ENCODE peak calls at places on chromosomes 1 and 21, in four cellular contexts. O is K562, J is H1, H is GM12878. Z is an unnamed sample.
A peak's percentile ranks its signal among the peaks of the same experiment; 100 is the strongest.

GRCh38 chr1:8422439-8423133 is 104.7 kb downstream of the SLC45A1 start:
- DNase-seq in J (no peak), O (peak; percentile 27), H (no peak), Z (peak; percentile 30)

GRCh38 chr1:209344146-209344545 is 239.4 kb upstream of the CAMK1G start:
- DNase-seq in O (no peak), H (no peak), J (no peak), Z (no peak)

GRCh38 chr1:15156807-15157380 is 3.3 kb downstream of the TMEM51 start:
- DNase-seq in J (no peak), O (no peak), H (no peak), Z (no peak)

GRCh38 chr1:155313266-155313665 is 4.6 kb downstream of the FDPS start:
- DNase-seq in J (no peak), H (no peak), O (no peak), Z (no peak)

GRCh38 chr1:171912509-171913185 is 71.3 kb downstream of the DNM3 start:
- DNase-seq in H (no peak), J (no peak), O (no peak), Z (no peak)

GRCh38 chr1:39154553-39155361 is 49.7 kb upstream of the MACF1 start:
- DNase-seq in H (no peak), J (no peak), O (no peak), Z (peak; percentile 88)

GRCh38 chr1:203325004-203325417 is 19.7 kb downstream of the BTG2 start:
- DNase-seq in H (peak; percentile 94), J (no peak), O (no peak), Z (no peak)

GRCh38 chr1:160168609-160169369 is 17.4 kb downstream of the ATP1A4 start:
- DNase-seq in O (no peak), H (no peak), J (no peak), Z (no peak)

GRCh38 chr1:162946701-162947100 is 85.7 kb upstream of the CCDC190 start:
- DNase-seq in H (no peak), J (no peak), O (no peak), Z (no peak)

GRCh38 chr1:153775432-153776311 is 465 bp downstream of the SLC27A3 start:
- DNase-seq in H (no peak), J (peak; percentile 70), O (peak; percentile 77), Z (peak; percentile 50)

GRCh38 chr21:15203740-15204139 is 138.9 kb upstream of the NRIP1 start:
- DNase-seq in J (no peak), O (no peak), H (no peak), Z (no peak)

GRCh38 chr1:113109908-113110554 is 37.0 kb downstream of the LRIG2 start:
- DNase-seq in J (no peak), O (peak; percentile 23), H (no peak), Z (peak; percentile 98)

GRCh38 chr1:245956225-245956624 is 550.9 kb downstream of the SMYD3 start:
- DNase-seq in O (no peak), J (no peak), H (no peak), Z (peak; percentile 55)

GRCh38 chr1:205436776-205437485 is 15.1 kb upstream of the LEMD1 start:
- DNase-seq in J (no peak), H (no peak), O (no peak), Z (no peak)

GRCh38 chr1:156413310-156414246 is 44.6 kb downstream of the RHBG start:
- DNase-seq in O (no peak), J (no peak), H (no peak), Z (no peak)

GRCh38 chr21:45153358-45154318 is 79.3 kb downstream of the ADARB1 start:
- DNase-seq in O (no peak), J (no peak), H (no peak), Z (peak; percentile 70)

GRCh38 chr1:244325056-244325764 is 126.5 kb downstream of the ADSS2 start:
- DNase-seq in J (no peak), O (no peak), H (peak; percentile 71), Z (peak; percentile 47)

GRCh38 chr1:171902527-171902926 is 61.2 kb downstream of the DNM3 start:
- DNase-seq in H (no peak), J (no peak), O (no peak), Z (no peak)

GRCh38 chr1:12342261-12343003 is 112.6 kb downstream of the VPS13D start:
- DNase-seq in J (no peak), O (no peak), H (no peak), Z (no peak)

GRCh38 chr1:38873027-38873969 is at the start of gene MYCBP:
- DNase-seq in H (peak; percentile 92), O (peak; percentile 98), J (peak; percentile 96), Z (peak; percentile 94)

GRCh38 chr1:42422672-42423236 is 33.1 kb downstream of the ZMYND12 start:
- DNase-seq in O (no peak), H (no peak), J (no peak), Z (no peak)

GRCh38 chr1:169495050-169495740 is 9.5 kb upstream of the SLC19A2 start:
- DNase-seq in J (no peak), O (no peak), H (no peak), Z (no peak)

GRCh38 chr1:28894785-28895184 is 19.6 kb upstream of the EPB41 start:
- DNase-seq in J (no peak), O (no peak), H (no peak), Z (no peak)

GRCh38 chr1:78884685-78885452 is 121.7 kb downstream of the ADGRL4 start:
- DNase-seq in O (no peak), H (no peak), J (peak; percentile 3), Z (peak; percentile 21)

DNA sequence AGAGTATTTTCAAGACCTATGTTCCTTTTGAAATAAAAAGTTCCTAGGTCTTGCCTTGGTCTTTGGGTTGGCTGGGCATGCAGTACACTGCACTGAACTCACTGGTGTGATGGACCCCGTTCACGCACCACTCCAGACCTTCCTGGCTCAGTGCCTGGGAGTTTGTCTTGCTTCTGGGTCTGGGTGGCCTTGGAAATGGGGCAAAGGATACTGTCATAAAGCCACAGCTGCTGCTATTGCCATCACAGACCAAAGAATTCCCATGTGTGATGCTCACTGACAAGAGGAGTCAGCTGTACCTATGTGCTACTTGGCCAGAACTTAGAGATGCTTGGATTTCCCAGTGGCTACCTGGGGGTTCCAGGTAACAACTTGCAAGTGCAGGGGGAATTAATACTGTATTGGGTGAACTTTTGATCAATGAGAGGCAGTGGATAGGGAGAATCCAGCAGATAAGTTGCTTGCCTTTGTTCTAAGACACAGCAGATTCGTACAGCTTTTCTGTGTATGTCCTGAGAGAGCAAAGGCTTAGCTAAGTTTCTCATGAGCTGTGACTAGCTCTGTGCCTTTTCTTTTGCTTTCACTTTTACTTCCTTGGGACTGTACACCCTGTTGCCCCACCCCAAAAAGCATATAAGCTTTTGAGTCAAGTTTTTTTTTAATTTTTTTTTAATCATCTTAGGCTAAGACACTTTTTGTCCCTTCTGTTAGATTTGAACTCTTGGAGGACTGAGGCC is 115.3 kb downstream of the RUNX1 start:
- DNase-seq in J (no peak), H (no peak), O (no peak), Z (no peak)
- TF ChIP-seq CHD1 in J (no peak), H (no peak), O (no peak), Z (no peak)

GRCh38 chr1:145977486-145978476 is 13.3 kb downstream of the POLR3GL start:
- DNase-seq in H (no peak), J (no peak), O (peak; percentile 72), Z (peak; percentile 85)
- TF ChIP-seq CHD1 in H (no peak), J (no peak), O (no peak), Z (no peak)

GRCh38 chr1:25811384-25812082 is 8.2 kb upstream of the MTFR1L start:
- DNase-seq in H (no peak), O (no peak), J (no peak), Z (no peak)
- TF ChIP-seq CHD1 in H (no peak), O (no peak), J (no peak), Z (no peak)

DNA sequence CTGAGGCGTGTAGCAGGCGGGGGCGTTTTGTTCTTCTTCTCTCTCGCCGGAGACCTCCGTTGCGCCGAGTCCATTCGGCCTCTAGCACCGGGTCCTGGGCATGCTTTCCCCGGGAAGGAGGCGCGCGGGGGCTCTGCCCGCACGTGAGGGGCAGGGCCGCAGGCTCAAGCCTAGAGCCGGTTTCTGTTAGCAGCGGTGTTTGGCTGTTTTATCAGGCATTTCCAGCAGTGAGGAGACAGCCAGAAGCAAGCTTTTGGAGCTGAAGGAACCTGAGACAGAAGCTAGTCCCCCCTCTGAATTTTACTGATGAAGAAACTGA is 590 bp downstream of the PSEN2 start:
- DNase-seq in H (no peak), J (no peak), O (no peak), Z (no peak)
- TF ChIP-seq CHD1 in H (no peak), J (no peak), O (no peak), Z (no peak)

DNA sequence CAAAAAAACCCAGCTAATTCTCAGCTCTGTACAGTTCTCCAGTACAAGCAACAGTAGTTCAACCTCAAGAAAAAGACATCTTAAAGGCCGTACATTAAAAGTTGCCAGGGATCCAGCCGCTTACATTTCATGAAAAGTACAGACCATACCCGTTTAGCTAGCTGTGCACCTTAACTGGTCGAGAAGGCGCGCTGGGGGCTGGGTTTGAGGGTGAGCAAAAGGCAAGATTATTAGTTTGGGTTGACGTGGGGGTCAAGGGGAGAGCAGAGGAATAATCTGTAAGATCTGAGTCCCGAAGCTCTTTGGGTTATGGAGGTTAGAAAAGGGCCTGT is 591 bp upstream of the PKN2 start:
- DNase-seq in J (no peak), O (no peak), H (no peak), Z (peak; percentile 31)
- TF ChIP-seq CHD1 in J (no peak), O (no peak), H (no peak), Z (no peak)

GRCh38 chr1:18290740-18291412 is 183.3 kb downstream of the IGSF21 start:
- DNase-seq in O (no peak), J (no peak), H (no peak), Z (no peak)

GRCh38 chr1:18284750-18285532 is 177.3 kb downstream of the IGSF21 start:
- DNase-seq in J (no peak), H (no peak), O (no peak), Z (no peak)

GRCh38 chr1:18285533-18285924 is 177.9 kb downstream of the IGSF21 start:
- DNase-seq in H (peak; percentile 33), O (no peak), J (no peak), Z (no peak)

GRCh38 chr1:18289597-18289996 is 182.0 kb downstream of the IGSF21 start:
- DNase-seq in H (no peak), O (no peak), J (no peak), Z (no peak)

GRCh38 chr1:18288609-18289219 is 181.1 kb downstream of the IGSF21 start:
- DNase-seq in O (no peak), H (no peak), J (no peak), Z (no peak)
- TF ChIP-seq CHD1 in O (no peak), H (no peak), J (no peak), Z (no peak)

DNA sequence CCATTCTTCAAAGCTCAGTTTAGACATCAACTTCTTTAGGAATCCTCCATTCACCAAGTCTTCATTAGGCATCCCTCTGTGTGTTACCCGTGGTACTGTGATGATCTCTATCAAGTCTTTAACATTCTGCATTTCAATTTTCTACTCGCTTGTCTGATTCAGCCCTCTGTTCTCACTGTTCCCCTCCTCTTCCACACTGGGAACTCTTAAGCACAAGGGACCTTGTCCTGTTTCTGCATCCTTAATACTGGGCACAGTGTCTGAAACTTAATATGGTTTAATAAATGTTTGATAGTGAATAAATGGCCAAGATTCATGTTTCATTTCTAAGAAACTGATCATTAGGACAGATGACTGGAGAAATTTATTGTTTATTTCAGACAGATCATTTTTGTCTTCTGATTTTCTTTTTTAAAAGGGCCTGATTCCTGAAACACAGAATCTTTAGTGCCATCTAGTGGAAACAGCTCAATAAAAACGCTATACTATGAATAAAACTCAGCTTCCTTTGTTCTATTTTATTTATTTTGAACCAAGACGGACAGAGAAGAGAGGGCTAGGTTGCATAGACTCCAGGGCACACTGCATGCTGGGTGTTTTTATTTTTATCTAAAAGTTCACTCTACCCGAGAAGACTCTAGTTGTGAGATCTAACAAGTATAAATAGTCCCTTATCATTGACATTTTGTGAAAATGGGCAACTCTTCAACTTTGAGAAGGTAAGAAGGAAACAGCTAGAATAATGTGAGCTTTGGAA is 7.0 kb upstream of the TRIM45 start:
- DNase-seq in H (no peak), O (no peak), J (no peak), Z (peak; percentile 69)
- TF ChIP-seq CHD1 in H (no peak), O (no peak), J (no peak), Z (no peak)

Z was measured in IMR-90.